ENCODE peak calls at places on chromosome 12, in four cellular contexts. R, T, P and I are unnamed samples.

GRCh38 chr12:109170335-109170734 is 53.9 kb downstream of the ACACB start:
- DNase-seq in R (no peak), T (no peak), P (no peak), I (no peak)

GRCh38 chr12:81365284-81365683 is 287.4 kb downstream of the ACSS3 start:
- DNase-seq in R (no peak), T (no peak), P (no peak), I (no peak)

GRCh38 chr12:65123435-65124063 is 2.4 kb upstream of the WIF1 start:
- DNase-seq in R (no peak), T (peak; percentile 53), P (peak; percentile 59), I (peak; percentile 25)

GRCh38 chr12:130220361-130220760 is 58.1 kb downstream of the FZD10 start:
- DNase-seq in R (no peak), T (no peak), P (no peak), I (no peak)

GRCh38 chr12:98741615-98742265 is 96.7 kb downstream of the APAF1 start:
- DNase-seq in R (no peak), T (peak; percentile 20), P (no peak), I (no peak)

GRCh38 chr12:45503887-45504286 is 225.6 kb upstream of the ARID2 start:
- DNase-seq in R (no peak), T (no peak), P (no peak), I (no peak)

GRCh38 chr12:118537481-118537917 is 161.1 kb downstream of the SUDS3 start:
- DNase-seq in R (peak; percentile 77), T (no peak), P (no peak), I (no peak)

GRCh38 chr12:10409387-10409786 is at the start of gene KLRC4:
- DNase-seq in R (no peak), T (no peak), P (peak; percentile 27), I (no peak)

GRCh38 chr12:61188801-61189595 is 1071.2 kb upstream of the USP15 start:
- DNase-seq in R (no peak), T (no peak), P (no peak), I (no peak)

GRCh38 chr12:67237231-67237630 is 31.9 kb upstream of the CAND1 start:
- DNase-seq in R (no peak), T (no peak), P (no peak), I (no peak)

GRCh38 chr12:607541-608001 is 55.7 kb downstream of the NINJ2 start:
- DNase-seq in R (peak; percentile 61), T (peak; percentile 62), P (peak; percentile 55), I (no peak)

GRCh38 chr12:109111775-109112491 is 4.5 kb upstream of the ACACB start:
- DNase-seq in R (peak; percentile 80), T (peak; percentile 55), P (peak; percentile 73), I (peak; percentile 59)

GRCh38 chr12:129641916-129642315 is 261.9 kb downstream of the TMEM132D start:
- DNase-seq in R (no peak), T (no peak), P (no peak), I (no peak)

GRCh38 chr12:118560733-118561132 is 184.4 kb downstream of the SUDS3 start:
- DNase-seq in R (no peak), T (no peak), P (no peak), I (no peak)

GRCh38 chr12:107929436-107929835 is 154.9 kb downstream of the ASCL4 start:
- DNase-seq in R (no peak), T (peak; percentile 18), P (peak; percentile 21), I (peak; percentile 32)

GRCh38 chr12:38813930-38814329 is 91.5 kb downstream of the CPNE8 start:
- DNase-seq in R (no peak), T (no peak), P (no peak), I (no peak)

GRCh38 chr12:109069307-109070231 is 17.2 kb downstream of the USP30 start:
- DNase-seq in R (no peak), T (no peak), P (no peak), I (no peak)

DNA sequence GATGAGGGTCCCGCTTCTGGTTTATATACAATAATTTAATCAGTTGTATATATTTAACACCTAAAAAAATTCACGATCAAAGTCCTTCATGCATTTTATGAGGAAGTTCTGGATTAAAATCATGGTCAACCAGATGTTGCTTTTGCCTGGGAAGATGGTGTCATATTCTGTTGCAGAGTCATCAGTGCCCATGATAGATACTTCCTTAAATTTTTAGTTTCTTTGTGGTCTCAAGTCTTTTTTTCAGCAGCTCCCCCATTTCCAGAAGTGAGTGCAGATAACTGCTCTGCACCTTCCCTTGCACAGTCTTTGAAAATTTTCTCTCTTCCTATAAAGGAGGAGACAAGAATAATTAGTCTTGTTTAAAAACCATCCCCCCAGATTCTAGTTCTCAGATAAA is 16.1 kb downstream of the ERP29 start:
- DNase-seq in R (no peak), T (no peak), P (no peak), I (no peak)
- H3K36me3 ChIP-seq in R (peaks cover 94% of the 10 kb centered on the region), T (peaks cover 50% of the 10 kb centered on the region), P (peaks cover 56% of the 10 kb centered on the region), I (peaks cover 87% of the 10 kb centered on the region)

GRCh38 chr12:124938606-124939427 is 24.4 kb upstream of the UBC start:
- DNase-seq in R (peak; percentile 81), T (peak; percentile 81), P (peak; percentile 89), I (peak; percentile 77)
- H3K4me3 ChIP-seq in R (peak overlapping the region; percentile 66), T (peak overlapping the region; percentile 95), P (peak overlapping the region; percentile 48), I (peak overlapping the region; percentile 68)

GRCh38 chr12:53983580-53984572 is 1.1 kb upstream of the HOXC10 start:
- DNase-seq in R (peak; percentile 69), T (no peak), P (no peak), I (no peak)
- H3K36me3 ChIP-seq in R (no peaks in the 10 kb centered on the region), T (no peaks in the 10 kb centered on the region), P (no peaks in the 10 kb centered on the region), I (no peaks in the 10 kb centered on the region)

DNA sequence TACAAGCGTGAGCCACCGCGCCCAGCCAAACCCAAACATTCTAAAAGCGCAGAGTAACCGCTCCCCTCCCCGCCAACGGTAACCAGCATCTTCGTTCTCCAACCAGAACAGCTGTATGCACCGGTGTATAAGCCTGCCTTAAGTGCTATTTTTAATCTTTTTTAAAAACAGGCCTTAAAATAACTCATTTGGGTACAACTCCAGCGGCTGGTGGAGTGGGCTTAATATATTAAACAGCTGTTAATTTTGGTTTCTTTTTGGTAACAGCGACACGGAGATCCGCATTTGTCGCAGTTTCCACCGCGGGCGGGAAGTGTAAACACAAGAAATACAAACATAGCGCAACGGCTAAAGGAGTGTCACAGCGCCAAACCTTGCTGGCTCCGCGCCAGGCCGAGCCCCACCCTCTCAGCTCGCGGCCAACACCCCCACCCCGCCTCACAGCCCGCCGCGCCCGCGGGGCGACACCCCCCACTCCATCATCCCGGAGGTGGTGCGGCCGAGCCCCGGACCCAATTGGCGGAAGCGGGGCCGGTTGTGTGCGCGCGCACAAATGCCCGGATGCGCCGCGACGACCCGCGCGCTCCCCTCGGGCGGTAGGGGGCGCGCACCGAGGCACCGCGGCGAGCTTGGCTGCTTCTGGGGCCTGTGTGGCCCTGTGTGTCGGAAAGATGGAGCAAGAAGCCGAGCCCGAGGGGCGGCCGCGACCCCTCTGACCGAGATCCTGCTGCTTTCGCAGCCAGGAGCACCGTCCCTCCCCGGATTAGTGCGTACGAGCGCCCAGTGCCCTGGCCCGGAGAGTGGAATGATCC is at the start of gene MDM2:
- DNase-seq in R (peak; percentile 98), T (peak; percentile 97), P (peak; percentile 96), I (peak; percentile 96)
- H3K4me3 ChIP-seq in R (peak within 1 kb of the TSS; percentile 93), T (peak within 1 kb of the TSS; percentile 95), P (peak within 1 kb of the TSS; percentile 67), I (peak within 1 kb of the TSS; percentile 96)

DNA sequence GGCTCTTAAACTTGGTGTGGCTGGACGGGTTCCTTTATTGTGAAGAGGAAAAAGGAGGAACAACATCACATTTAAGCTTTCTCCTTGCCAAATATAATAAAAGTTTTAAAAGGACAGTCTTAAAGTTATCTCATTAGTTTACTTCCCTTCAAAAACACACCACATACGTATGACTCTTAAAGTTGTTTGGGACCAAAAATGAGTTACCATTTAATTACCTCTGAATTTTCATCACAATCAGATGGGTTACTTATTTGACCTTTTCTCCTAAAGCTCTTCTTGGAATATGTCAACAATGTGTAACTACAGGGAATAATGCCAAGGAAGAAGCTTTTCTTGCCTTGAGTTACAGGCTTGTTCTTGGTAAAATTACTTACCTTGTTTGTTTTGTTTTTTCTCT is 16.4 kb downstream of the RAB21 start:
- DNase-seq in R (no peak), T (no peak), P (no peak), I (no peak)
- H3K36me3 ChIP-seq in R (peaks cover 59% of the 10 kb centered on the region), T (peaks cover 59% of the 10 kb centered on the region), P (peaks cover 14% of the 10 kb centered on the region), I (peaks cover 34% of the 10 kb centered on the region)

DNA sequence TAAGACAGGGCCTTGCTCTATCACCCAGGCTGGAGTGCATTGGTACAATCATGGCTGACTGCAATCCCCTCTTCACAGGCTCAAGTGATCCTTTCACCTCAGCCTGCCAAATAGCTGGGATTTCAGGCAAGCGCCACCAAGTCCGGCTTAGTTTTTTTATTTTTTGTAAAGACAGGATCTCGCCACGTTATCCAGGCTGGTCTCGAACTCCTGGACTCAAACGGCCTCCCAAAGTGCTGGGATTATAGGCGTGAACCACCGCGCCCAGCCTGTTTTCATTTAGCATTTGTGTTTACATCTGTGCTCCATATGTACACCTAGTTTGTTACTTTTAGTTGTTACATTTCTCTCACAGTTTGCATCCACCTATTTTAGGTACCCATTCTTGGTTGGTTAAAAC is 32.5 kb upstream of the LIMA1 start:
- DNase-seq in R (no peak), T (no peak), P (no peak), I (no peak)
- H3K4me3 ChIP-seq in R (no peak overlapping the region), T (no peak overlapping the region), P (no peak overlapping the region), I (no peak overlapping the region)

GRCh38 chr12:110373025-110373876 is 30.3 kb downstream of the ANAPC7 start:
- DNase-seq in R (no peak), T (no peak), P (no peak), I (peak; percentile 49)
- H3K36me3 ChIP-seq in R (peaks cover 79% of the 10 kb centered on the region), T (peaks cover 62% of the 10 kb centered on the region), P (peaks cover 30% of the 10 kb centered on the region), I (peaks cover 77% of the 10 kb centered on the region)

DNA sequence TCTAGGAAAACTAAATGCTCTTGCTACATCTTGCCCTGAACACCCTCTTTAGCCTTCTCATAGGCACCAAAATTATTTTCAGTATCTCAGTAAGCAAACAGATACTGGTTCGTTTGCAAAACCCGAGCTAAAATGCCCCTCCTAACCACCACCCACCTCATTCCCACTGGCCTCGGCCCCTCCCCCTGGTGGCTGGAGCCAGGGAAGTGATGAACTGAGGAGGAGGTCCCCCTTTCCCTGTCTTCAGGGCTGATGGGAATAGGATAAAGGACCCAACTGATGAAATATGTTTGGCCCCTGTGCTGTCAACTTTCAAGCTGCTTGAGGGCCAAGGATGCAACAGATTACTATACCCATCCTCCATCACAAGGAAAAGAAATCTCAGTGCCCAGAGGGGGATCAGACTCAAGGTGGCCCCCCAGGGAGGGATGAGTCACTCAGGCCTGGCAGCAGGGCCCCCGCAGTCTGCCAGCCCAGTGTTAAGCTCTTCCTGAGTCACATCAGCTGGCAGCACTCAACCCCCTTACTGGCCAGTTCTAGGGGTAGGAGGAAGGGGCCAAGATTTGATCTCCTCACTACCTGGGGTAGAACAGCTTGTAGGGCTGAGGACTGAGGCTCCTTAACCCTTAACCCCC is 1.7 kb downstream of the ANKRD52 start:
- DNase-seq in R (peak; percentile 92), T (no peak), P (peak; percentile 44), I (no peak)
- H3K4me3 ChIP-seq in R (peak overlapping the region; percentile 97), T (no peak overlapping the region), P (peak overlapping the region; percentile 87), I (no peak overlapping the region)

DNA sequence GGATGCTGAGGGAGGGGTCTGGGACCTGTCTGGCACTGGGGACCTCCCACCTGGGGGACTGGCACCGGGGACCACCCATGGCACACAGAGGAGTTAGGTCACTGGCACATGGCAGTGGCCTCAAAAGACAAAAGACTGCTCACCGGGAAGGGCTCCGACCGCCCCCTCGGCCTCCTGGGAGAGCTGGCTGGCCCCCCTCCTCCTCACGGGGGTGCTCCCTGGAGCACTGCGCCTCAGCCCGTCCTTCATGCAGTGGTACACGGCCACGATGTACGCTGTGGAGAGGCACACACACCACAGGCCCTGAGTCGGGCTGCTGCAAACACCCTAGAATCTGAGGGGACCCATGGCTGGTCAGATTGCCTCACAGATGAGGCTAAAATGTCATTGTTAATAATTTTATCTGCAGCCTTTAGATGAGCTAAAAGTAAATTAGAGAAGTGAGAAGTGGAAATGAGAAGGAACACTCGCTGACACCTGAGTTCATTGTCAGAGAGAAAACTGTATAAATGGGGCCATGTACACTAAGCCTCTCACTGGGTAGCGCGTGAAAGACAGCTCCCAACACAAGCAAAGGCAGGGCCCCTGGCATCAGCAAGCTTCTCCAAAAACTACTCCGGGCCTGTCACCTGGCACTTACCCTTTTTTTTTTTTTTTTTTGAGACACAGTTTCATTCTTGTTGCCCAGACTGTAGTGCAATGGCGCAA is 14.1 kb downstream of the P2RX2 start:
- DNase-seq in R (no peak), T (no peak), P (no peak), I (no peak)
- H3K36me3 ChIP-seq in R (peaks cover 89% of the 10 kb centered on the region), T (peaks cover 57% of the 10 kb centered on the region), P (peaks cover 15% of the 10 kb centered on the region), I (peaks cover 76% of the 10 kb centered on the region)